ENCODE peak calls at places on chromosomes 1 and 21, in four cellular contexts. One of them, this sample, is unnamed.

GRCh38 chr1:44016875-44017400 is 14.3 kb downstream of the SLC6A9 start:
- DNase-seq in heart right ventricle: no peak
- DNase-seq in HFF-Myc: no peak
- DNase-seq in AG09319: no peak
- DNase-seq in this sample: no peak

GRCh38 chr1:34398916-34399275 is 222.2 kb downstream of the C1orf94 start:
- DNase-seq in AG09319: no peak
- DNase-seq in heart right ventricle: no peak
- DNase-seq in HFF-Myc: no peak
- DNase-seq in this sample: no peak

GRCh38 chr1:108502138-108502537 is 52.0 kb downstream of the NBPF6 start:
- DNase-seq in HFF-Myc: no peak
- DNase-seq in AG09319: no peak
- DNase-seq in heart right ventricle: no peak
- DNase-seq in this sample: no peak

GRCh38 chr1:167013124-167013900 is 24.2 kb downstream of the MAEL start:
- DNase-seq in heart right ventricle: no peak
- DNase-seq in AG09319: no peak
- DNase-seq in HFF-Myc: no peak
- DNase-seq in this sample: no peak

GRCh38 chr1:100721502-100722205 is 2.1 kb downstream of the VCAM1 start:
- DNase-seq in HFF-Myc: peak; percentile 92
- DNase-seq in heart right ventricle: peak; percentile 17
- DNase-seq in AG09319: peak; percentile 96
- DNase-seq in this sample: no peak

GRCh38 chr1:246214708-246215504 is 292.2 kb downstream of the SMYD3 start:
- DNase-seq in AG09319: peak; percentile 24
- DNase-seq in heart right ventricle: peak; percentile 24
- DNase-seq in HFF-Myc: peak; percentile 53
- DNase-seq in this sample: peak; percentile 67

GRCh38 chr1:116262207-116262994 is 110.6 kb upstream of the ATP1A1 start:
- DNase-seq in AG09319: no peak
- DNase-seq in heart right ventricle: no peak
- DNase-seq in HFF-Myc: no peak
- DNase-seq in this sample: no peak

GRCh38 chr1:220521755-220522154 is 6.2 kb upstream of the MARK1 start:
- DNase-seq in heart right ventricle: no peak
- DNase-seq in AG09319: no peak
- DNase-seq in HFF-Myc: no peak
- DNase-seq in this sample: no peak

GRCh38 chr1:222240536-222241181 is 307.2 kb downstream of the HHIPL2 start:
- DNase-seq in HFF-Myc: no peak
- DNase-seq in AG09319: no peak
- DNase-seq in heart right ventricle: no peak
- DNase-seq in this sample: no peak

DNA sequence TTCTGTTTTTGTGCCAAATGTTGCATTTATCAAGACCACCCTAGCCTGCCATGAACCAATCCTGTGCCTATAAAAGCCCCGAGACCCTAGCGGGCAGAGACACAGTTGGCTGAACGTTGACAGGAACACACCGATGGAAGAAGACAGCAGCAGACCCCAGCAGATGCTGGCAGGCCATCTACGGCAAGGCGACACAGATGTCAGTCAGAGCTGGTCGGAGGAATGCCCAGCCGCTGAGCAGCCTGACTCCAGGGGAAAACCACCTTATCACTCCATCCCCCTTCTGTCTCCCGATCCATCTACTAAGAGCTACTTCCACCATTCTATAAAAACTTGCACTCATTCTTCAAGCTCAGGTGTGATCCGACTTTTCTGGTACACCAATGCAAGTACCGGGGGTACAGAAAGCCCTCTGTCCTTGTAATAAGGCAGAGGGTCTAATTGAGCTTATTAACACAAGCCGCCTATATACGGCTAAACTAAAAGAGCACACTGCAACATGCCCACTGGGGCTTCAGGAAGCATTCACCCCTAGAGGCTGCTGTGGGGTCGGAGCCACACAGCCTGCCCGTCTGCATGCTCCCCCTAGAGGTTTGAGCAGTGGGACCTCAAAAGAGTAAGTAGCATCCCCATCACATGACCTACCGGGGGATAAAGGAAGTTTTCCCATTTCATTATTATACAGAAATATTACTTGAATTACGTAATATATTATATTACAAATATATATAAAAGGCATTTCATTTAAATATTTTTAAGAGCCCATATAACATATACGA is 1156.3 kb upstream of the B3GALT2 start:
- DNase-seq in HFF-Myc: no peak
- DNase-seq in heart right ventricle: no peak
- DNase-seq in AG09319: no peak
- DNase-seq in this sample: no peak
- TF ChIP-seq CTCF in HFF-Myc: peak; percentile 24
- TF ChIP-seq CTCF in heart right ventricle: no peak
- TF ChIP-seq CTCF in AG09319: no peak
- TF ChIP-seq CTCF in this sample: no peak

GRCh38 chr21:44487831-44488230 is 32.5 kb downstream of the LRRC3 start:
- DNase-seq in HFF-Myc: no peak
- DNase-seq in AG09319: no peak
- DNase-seq in heart right ventricle: no peak
- DNase-seq in this sample: no peak
- TF ChIP-seq CTCF in HFF-Myc: peak; percentile 66
- TF ChIP-seq CTCF in AG09319: peak; percentile 39
- TF ChIP-seq CTCF in heart right ventricle: peak; percentile 20
- TF ChIP-seq CTCF in this sample: peak; percentile 15

DNA sequence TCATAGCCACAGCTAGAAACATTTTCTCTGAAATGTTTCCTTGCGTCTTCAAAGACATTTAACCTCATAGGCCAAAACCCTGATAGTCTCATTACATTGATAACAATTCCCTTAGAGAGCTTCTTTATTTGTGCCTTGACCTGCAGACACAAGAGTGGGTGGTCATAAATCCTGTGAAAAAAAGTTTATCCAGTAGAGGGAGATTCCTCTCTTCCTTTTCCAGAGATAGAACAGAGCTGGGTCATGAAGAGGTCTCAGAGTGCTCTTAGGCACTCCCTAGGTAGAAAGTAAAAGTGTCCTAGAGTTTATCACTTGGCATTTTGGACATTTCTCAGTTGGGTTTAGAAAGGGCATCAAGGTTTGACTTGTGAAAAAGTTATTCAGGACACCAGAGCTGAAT is 426.1 kb downstream of the NUF2 start:
- DNase-seq in heart right ventricle: no peak
- DNase-seq in AG09319: no peak
- DNase-seq in HFF-Myc: no peak
- DNase-seq in this sample: no peak
- TF ChIP-seq CTCF in heart right ventricle: peak; percentile 3
- TF ChIP-seq CTCF in AG09319: no peak
- TF ChIP-seq CTCF in HFF-Myc: no peak
- TF ChIP-seq CTCF in this sample: no peak

GRCh38 chr1:113760102-113760804 is 967 bp upstream of the PHTF1 start:
- DNase-seq in HFF-Myc: no peak
- DNase-seq in heart right ventricle: no peak
- DNase-seq in AG09319: no peak
- DNase-seq in this sample: no peak

GRCh38 chr1:113759341-113760101 is at the start of gene PHTF1:
- DNase-seq in AG09319: peak; percentile 39
- DNase-seq in HFF-Myc: no peak
- DNase-seq in heart right ventricle: peak; percentile 71
- DNase-seq in this sample: peak; percentile 83

GRCh38 chr1:113751516-113751915 is 7.8 kb downstream of the PHTF1 start:
- DNase-seq in heart right ventricle: no peak
- DNase-seq in HFF-Myc: no peak
- DNase-seq in AG09319: no peak
- DNase-seq in this sample: no peak

GRCh38 chr1:113758631-113759340 is 500 bp downstream of the PHTF1 start:
- DNase-seq in AG09319: no peak
- DNase-seq in HFF-Myc: no peak
- DNase-seq in heart right ventricle: peak; percentile 57
- DNase-seq in this sample: peak; percentile 82

DNA sequence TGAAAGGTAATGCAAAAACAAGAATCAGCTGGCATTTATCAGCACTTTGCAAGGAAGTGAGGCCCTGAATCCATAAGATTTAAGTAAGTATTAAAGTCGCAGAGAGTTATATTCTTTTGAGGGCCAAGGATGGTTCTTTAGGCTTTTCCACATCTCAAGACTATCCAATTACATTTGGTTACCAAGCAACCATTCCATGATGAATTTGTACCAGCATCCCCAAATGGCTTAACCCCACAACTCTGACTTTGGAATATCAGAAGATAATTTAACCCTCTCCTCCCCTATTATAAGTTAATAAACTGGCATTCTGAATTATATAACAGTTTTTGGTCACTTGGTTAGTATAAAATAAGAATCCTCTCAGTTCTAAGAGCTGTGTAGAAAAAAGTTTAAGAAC is 2.8 kb downstream of the PHTF1 start:
- DNase-seq in HFF-Myc: no peak
- DNase-seq in AG09319: no peak
- DNase-seq in heart right ventricle: no peak
- DNase-seq in this sample: no peak
- TF ChIP-seq CTCF in HFF-Myc: no peak
- TF ChIP-seq CTCF in AG09319: no peak
- TF ChIP-seq CTCF in heart right ventricle: no peak
- TF ChIP-seq CTCF in this sample: no peak

GRCh38 chr1:154344977-154345837 is 19.9 kb downstream of the ATP8B2 start:
- DNase-seq in HFF-Myc: no peak
- DNase-seq in AG09319: no peak
- DNase-seq in heart right ventricle: no peak
- DNase-seq in this sample: no peak
- TF ChIP-seq CTCF in HFF-Myc: peak; percentile 82
- TF ChIP-seq CTCF in AG09319: peak; percentile 69
- TF ChIP-seq CTCF in heart right ventricle: peak; percentile 52
- TF ChIP-seq CTCF in this sample: peak; percentile 53

GRCh38 chr1:37052120-37052519 is 17.8 kb upstream of the GRIK3 start:
- DNase-seq in heart right ventricle: no peak
- DNase-seq in HFF-Myc: no peak
- DNase-seq in AG09319: no peak
- DNase-seq in this sample: no peak

GRCh38 chr1:37055631-37056030 is 21.3 kb upstream of the GRIK3 start:
- DNase-seq in AG09319: no peak
- DNase-seq in HFF-Myc: no peak
- DNase-seq in heart right ventricle: no peak
- DNase-seq in this sample: no peak

GRCh38 chr1:37058424-37058988 is 24.2 kb upstream of the GRIK3 start:
- DNase-seq in heart right ventricle: no peak
- DNase-seq in AG09319: no peak
- DNase-seq in HFF-Myc: no peak
- DNase-seq in this sample: no peak

GRCh38 chr1:37051386-37051785 is 17.1 kb upstream of the GRIK3 start:
- DNase-seq in HFF-Myc: no peak
- DNase-seq in heart right ventricle: no peak
- DNase-seq in AG09319: no peak
- DNase-seq in this sample: no peak

DNA sequence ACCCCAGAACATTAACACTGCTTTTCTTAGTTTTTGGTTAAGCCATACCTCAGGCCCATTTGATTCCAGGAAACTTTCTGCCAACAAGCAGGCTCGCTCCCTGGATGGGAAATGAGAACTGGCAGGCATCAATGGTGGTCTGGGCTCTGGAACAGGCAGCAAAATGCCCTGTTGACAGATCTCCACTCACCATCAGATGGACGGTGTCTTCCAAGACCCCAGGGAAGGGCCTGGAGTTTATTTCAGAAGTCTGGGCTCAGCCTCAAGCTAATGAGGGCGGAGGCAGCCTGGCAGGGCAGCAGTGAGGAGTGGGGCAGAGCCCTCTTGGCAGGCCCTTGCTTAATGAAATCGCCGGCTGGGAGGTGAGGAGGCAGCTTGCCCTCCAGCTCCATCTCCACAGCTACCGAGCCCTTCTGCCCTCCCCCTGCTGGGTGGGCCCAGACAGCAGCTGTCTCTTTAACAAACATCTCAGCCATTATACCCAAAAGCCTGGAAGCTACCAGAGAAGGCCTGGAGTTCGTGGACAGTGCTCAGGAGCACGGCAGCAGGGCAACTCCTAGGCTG is 22.0 kb upstream of the GRIK3 start:
- DNase-seq in AG09319: no peak
- DNase-seq in HFF-Myc: no peak
- DNase-seq in heart right ventricle: no peak
- DNase-seq in this sample: no peak
- TF ChIP-seq CTCF in AG09319: no peak
- TF ChIP-seq CTCF in HFF-Myc: no peak
- TF ChIP-seq CTCF in heart right ventricle: no peak
- TF ChIP-seq CTCF in this sample: no peak

This sample was measured in GM10248.